ENCODE peak calls at places on chromosomes 11 and 22, in ten cellular contexts. I is posterior vena cava, V is pulmonary artery endothelial cell, Z is T-helper 1 cell, N is AG04450, R is IMR-90, E is HS-5, X is non-pigmented ciliary epithelial cell, M is psoas muscle, S is ascending aorta. P is an unnamed sample.

GRCh38 chr11:76624515-76625379 is 45.8 kb downstream of the LRRC32 start:
- DNase-seq in I (peak), V (no peak), Z (no peak), N (no peak), R (no peak), E (no peak), X (no peak), M (no peak), S (no peak), P (no peak)

GRCh38 chr11:58770627-58771457 is 39.1 kb upstream of the GLYAT start:
- DNase-seq in I (no peak), V (no peak), Z (no peak), N (no peak), R (peak), E (peak), X (no peak), M (no peak), S (no peak), P (no peak)

GRCh38 chr11:44595964-44596381 is 30.5 kb downstream of the CD82 start:
- DNase-seq in I (peak), V (no peak), Z (no peak), N (no peak), R (no peak), E (no peak), X (no peak), M (peak), S (no peak), P (peak)

GRCh38 chr11:73311394-73311869 is 3.4 kb downstream of the ARHGEF17 start:
- DNase-seq in I (no peak), V (no peak), Z (no peak), N (no peak), R (no peak), E (no peak), X (no peak), M (no peak), S (no peak), P (no peak)

GRCh38 chr22:44591146-44591790 is 93.2 kb upstream of the RTL6 start:
- DNase-seq in I (no peak), V (no peak), Z (no peak), N (no peak), R (no peak), E (no peak), X (no peak), M (no peak), S (no peak), P (no peak)

GRCh38 chr22:39418696-39419095 is 19.1 kb downstream of the TAB1 start:
- DNase-seq in I (peak), V (no peak), Z (no peak), N (no peak), R (no peak), E (no peak), X (no peak), M (peak), S (no peak), P (no peak)

GRCh38 chr11:34354782-34355181 is 3.0 kb downstream of the ABTB2 start:
- DNase-seq in I (no peak), V (no peak), Z (no peak), N (no peak), R (peak), E (no peak), X (no peak), M (no peak), S (no peak), P (peak)

GRCh38 chr11:65003282-65003681 is 6.5 kb upstream of the BATF2 start:
- DNase-seq in I (no peak), V (no peak), Z (no peak), N (no peak), R (peak), E (no peak), X (no peak), M (no peak), S (no peak), P (peak)

GRCh38 chr11:120186799-120187591 is 23.8 kb upstream of the OAF start:
- DNase-seq in I (peak), V (no peak), Z (no peak), N (no peak), R (peak), E (no peak), X (no peak), M (no peak), S (no peak), P (peak)

GRCh38 chr11:111185259-111185658 is 60.3 kb upstream of the POU2AF2 start:
- DNase-seq in I (no peak), V (no peak), Z (no peak), N (no peak), R (peak), E (no peak), X (no peak), M (no peak), S (no peak), P (no peak)

GRCh38 chr22:43005106-43005505 is 9.8 kb downstream of the PACSIN2 start:
- DNase-seq in I (no peak), V (no peak), Z (no peak), N (no peak), R (no peak), E (no peak), X (no peak), M (no peak), S (no peak), P (no peak)

GRCh38 chr11:6719588-6719987 is 36.4 kb upstream of the MRPL17 start:
- DNase-seq in I (no peak), V (no peak), Z (no peak), N (no peak), R (no peak), E (no peak), X (no peak), M (no peak), S (no peak), P (no peak)

P was measured in fibroblast of lung.